ENCODE peak calls at places on chromosome 18, in nine cellular contexts. G is dorsolateral prefrontal cortex; F is body of pancreas; Z is CD8-positive, alpha-beta T cell; X is GM12865; T is bronchial epithelial cell; H is lower leg skin; O is AG04450; A is GM12864. W is an unnamed sample.

GRCh38 chr18:415627-416612 is 84.6 kb downstream of the COLEC12 start:
- DNase-seq in G (no peak), F (no peak), Z (no peak), X (no peak), T (peak; percentile 29), H (no peak), O (no peak), A (no peak), W (peak; percentile 90)

GRCh38 chr18:59899298-59900221 is at the start of gene PMAIP1:
- DNase-seq in G (peak; percentile 24), F (peak; percentile 84), Z (peak; percentile 78), X (peak; percentile 96), T (peak; percentile 85), H (peak; percentile 97), O (peak; percentile 93), A (no peak), W (peak; percentile 91)

GRCh38 chr18:79377187-79377891 is 18.4 kb upstream of the NFATC1 start:
- DNase-seq in G (no peak), F (no peak), Z (no peak), X (no peak), T (no peak), H (peak; percentile 83), O (no peak), A (no peak), W (no peak)

GRCh38 chr18:79371536-79372210 is 24.1 kb upstream of the NFATC1 start:
- DNase-seq in G (no peak), F (no peak), Z (no peak), X (peak; percentile 36), T (peak; percentile 18), H (peak; percentile 68), O (no peak), A (no peak), W (no peak)

GRCh38 chr18:73144030-73144429 is 276.2 kb upstream of the NETO1 start:
- DNase-seq in G (no peak), F (no peak), Z (no peak), X (no peak), T (no peak), H (no peak), O (no peak), A (no peak), W (no peak)

GRCh38 chr18:3713166-3713565 is 263.2 kb downstream of the TGIF1 start:
- DNase-seq in G (no peak), F (no peak), Z (no peak), X (no peak), T (no peak), H (no peak), O (no peak), A (no peak), W (no peak)

GRCh38 chr18:5424903-5425302 is 118.9 kb downstream of the EPB41L3 start:
- DNase-seq in G (no peak), F (no peak), Z (no peak), X (peak; percentile 32), T (peak; percentile 10), H (no peak), O (no peak), A (no peak), W (peak; percentile 64)

GRCh38 chr18:11136241-11136640 is 13.1 kb downstream of the PIEZO2 start:
- DNase-seq in G (no peak), F (no peak), Z (no peak), X (no peak), T (no peak), H (no peak), O (no peak), A (no peak), W (no peak)

GRCh38 chr18:27142891-27143290 is 42.2 kb downstream of the CHST9 start:
- DNase-seq in G (no peak), F (no peak), Z (no peak), X (no peak), T (no peak), H (no peak), O (no peak), A (no peak), W (no peak)

GRCh38 chr18:26792661-26793060 is 72.8 kb downstream of the AQP4 start:
- DNase-seq in G (no peak), F (no peak), Z (no peak), X (no peak), T (peak; percentile 53), H (no peak), O (no peak), A (no peak), W (no peak)

GRCh38 chr18:34598136-34598635 is 111.9 kb upstream of the DTNA start:
- DNase-seq in G (no peak), F (no peak), Z (no peak), X (no peak), T (peak; percentile 3), H (no peak), O (no peak), A (no peak), W (peak; percentile 23)

GRCh38 chr18:36066001-36066400 is 1.4 kb downstream of the RPRD1A start:
- DNase-seq in G (no peak), F (no peak), Z (no peak), X (no peak), T (peak; percentile 8), H (no peak), O (no peak), A (no peak), W (peak; percentile 86)

DNA sequence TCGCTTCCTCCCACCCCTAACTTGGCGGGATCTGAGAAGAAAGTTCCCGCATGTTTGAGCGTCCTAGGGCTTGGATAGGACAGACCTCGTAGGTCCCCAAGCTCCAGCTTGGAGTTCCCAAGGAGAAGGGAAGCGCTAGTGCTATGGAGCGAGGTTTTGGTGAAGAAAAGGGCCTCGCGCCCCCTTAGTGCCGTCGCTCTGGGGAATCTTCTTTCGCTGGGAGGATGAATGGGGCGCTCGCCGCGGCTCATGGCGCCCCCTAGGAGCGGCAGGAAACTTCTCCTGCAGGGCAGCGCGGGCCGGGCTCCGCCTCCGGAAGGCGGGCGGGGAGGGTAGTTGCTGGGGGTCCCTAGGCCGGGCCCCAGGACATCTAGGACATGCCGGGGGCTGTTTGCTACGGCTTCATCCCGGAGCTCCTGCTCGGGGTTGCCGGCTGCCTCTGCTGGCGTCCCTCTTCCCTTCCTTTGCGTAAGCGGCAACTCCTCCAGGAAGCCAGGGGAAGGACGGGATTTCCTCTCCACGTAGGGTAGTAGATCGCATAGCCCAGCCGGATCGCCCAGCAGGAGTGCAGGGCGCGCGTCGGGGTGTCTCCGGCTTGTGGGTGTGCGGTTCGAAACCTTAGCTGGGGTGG is 11.9 kb upstream of the SKOR2 start:
- DNase-seq in G (no peak), F (no peak), Z (no peak), X (no peak), T (no peak), H (no peak), O (no peak), A (no peak), W (peak; percentile 38)
- TF ChIP-seq CTCF in G (no peak), F (no peak), Z (no peak), X (no peak), T (no peak), H (no peak), O (no peak), A (no peak), W (peak; percentile 43)

GRCh38 chr18:37252854-37253396 is 312.7 kb downstream of the CELF4 start:
- DNase-seq in G (no peak), F (no peak), Z (no peak), X (peak; percentile 8), T (no peak), H (no peak), O (no peak), A (no peak), W (no peak)
- H3K4me3 ChIP-seq in G (no peak overlapping the region), F (no peak overlapping the region), Z (no peak overlapping the region), X (no peak overlapping the region), T (no peak overlapping the region), H (no peak overlapping the region), O (no peak overlapping the region), A (no peak overlapping the region), W (no peak overlapping the region)

GRCh38 chr18:49059028-49059670 is 108.4 kb upstream of the SMAD7 start:
- DNase-seq in G (no peak), F (no peak), Z (no peak), X (no peak), T (no peak), H (no peak), O (no peak), A (no peak), W (peak; percentile 19)
- TF ChIP-seq CTCF in G (no peak), F (no peak), Z (no peak), X (no peak), T (no peak), H (no peak), O (peak; percentile 37), A (no peak), W (peak; percentile 26)

DNA sequence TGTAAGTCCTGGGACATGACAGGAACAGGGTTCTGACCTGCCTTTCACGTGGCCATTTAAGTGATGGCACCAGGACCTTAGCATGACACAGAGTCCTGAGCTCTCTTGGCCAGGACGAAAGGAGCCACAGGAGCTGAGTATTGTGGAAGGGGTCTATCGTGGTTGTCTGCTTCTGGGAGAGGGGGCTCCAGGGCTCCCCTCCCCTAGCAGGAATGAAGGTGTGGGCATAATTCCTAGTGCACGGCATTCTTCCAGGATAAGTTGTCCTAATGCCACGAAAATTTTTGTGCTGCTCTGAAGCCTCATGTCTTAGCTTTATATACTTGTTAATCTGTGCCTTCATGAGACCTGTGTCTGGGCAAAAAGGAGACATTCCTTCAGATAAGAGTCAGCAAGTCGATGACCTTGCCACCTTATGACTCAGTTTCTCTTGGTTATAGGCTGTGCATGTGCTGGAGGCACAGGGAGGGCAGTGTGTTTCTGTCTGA is 17.1 kb downstream of the GATA6 start:
- DNase-seq in G (no peak), F (no peak), Z (no peak), X (no peak), T (peak; percentile 91), H (no peak), O (no peak), A (no peak), W (no peak)
- H3K4me3 ChIP-seq in G (no peak overlapping the region), F (no peak overlapping the region), Z (no peak overlapping the region), X (no peak overlapping the region), T (no peak overlapping the region), H (no peak overlapping the region), O (no peak overlapping the region), A (no peak overlapping the region), W (no peak overlapping the region)

DNA sequence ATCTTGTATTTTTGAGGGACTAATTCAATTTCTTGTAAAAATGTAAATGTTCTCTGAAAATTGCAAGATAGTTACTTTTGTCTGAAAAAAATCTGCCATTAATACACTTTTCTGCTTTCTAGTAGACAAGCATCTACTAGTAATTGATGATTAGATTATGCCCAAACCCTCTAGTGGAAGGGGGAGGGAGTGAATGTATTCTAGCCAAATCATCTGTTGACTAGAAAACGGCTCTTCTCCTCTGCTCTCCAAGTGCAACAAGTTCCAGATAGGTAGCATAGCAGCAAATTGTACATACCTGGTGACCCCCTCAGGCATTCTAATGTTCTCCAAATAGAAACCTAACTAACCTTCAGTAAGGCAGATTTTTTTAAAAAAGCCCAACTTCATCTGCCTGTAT is 58.6 kb downstream of the RELCH start:
- DNase-seq in G (no peak), F (no peak), Z (no peak), X (no peak), T (no peak), H (no peak), O (no peak), A (no peak), W (no peak)
- TF ChIP-seq CTCF in G (no peak), F (no peak), Z (no peak), X (peak; percentile 10), T (peak; percentile 10), H (no peak), O (no peak), A (peak; percentile 15), W (peak; percentile 23)